ENCODE peak calls at places on chromosome 9, in nine cellular contexts. One of them, this sample, is unnamed.

GRCh38 chr9:117926031-117926655 is 221.9 kb downstream of the TLR4 start:
- DNase-seq in CD8-positive, alpha-beta memory T cell: no peak
- DNase-seq in tibial nerve: no peak
- DNase-seq in pancreas: no peak
- DNase-seq in mesenchymal stem cell: no peak
- DNase-seq in cardiac muscle cell: no peak
- DNase-seq in IMR-90: no peak
- DNase-seq in upper lobe of right lung: no peak
- DNase-seq in RWPE1: no peak
- DNase-seq in this sample: no peak

GRCh38 chr9:13863112-13863511 is 450.8 kb downstream of the NFIB start:
- DNase-seq in CD8-positive, alpha-beta memory T cell: no peak
- DNase-seq in tibial nerve: peak; percentile 46
- DNase-seq in pancreas: peak; percentile 18
- DNase-seq in mesenchymal stem cell: no peak
- DNase-seq in cardiac muscle cell: peak; percentile 82
- DNase-seq in IMR-90: peak; percentile 7
- DNase-seq in upper lobe of right lung: no peak
- DNase-seq in RWPE1: no peak
- DNase-seq in this sample: peak; percentile 90

GRCh38 chr9:89606567-89607311 is 1.9 kb downstream of the GADD45G start:
- DNase-seq in CD8-positive, alpha-beta memory T cell: no peak
- DNase-seq in tibial nerve: no peak
- DNase-seq in pancreas: peak; percentile 79
- DNase-seq in mesenchymal stem cell: peak; percentile 50
- DNase-seq in cardiac muscle cell: peak; percentile 43
- DNase-seq in IMR-90: peak; percentile 28
- DNase-seq in upper lobe of right lung: peak; percentile 74
- DNase-seq in RWPE1: peak; percentile 69
- DNase-seq in this sample: no peak

GRCh38 chr9:118896356-118897000 is 472.8 kb downstream of the BRINP1 start:
- DNase-seq in CD8-positive, alpha-beta memory T cell: no peak
- DNase-seq in tibial nerve: no peak
- DNase-seq in pancreas: no peak
- DNase-seq in mesenchymal stem cell: no peak
- DNase-seq in cardiac muscle cell: no peak
- DNase-seq in IMR-90: no peak
- DNase-seq in upper lobe of right lung: no peak
- DNase-seq in RWPE1: no peak
- DNase-seq in this sample: no peak

GRCh38 chr9:38108326-38108725 is 39.3 kb upstream of the SHB start:
- DNase-seq in CD8-positive, alpha-beta memory T cell: no peak
- DNase-seq in tibial nerve: no peak
- DNase-seq in pancreas: no peak
- DNase-seq in mesenchymal stem cell: no peak
- DNase-seq in cardiac muscle cell: no peak
- DNase-seq in IMR-90: no peak
- DNase-seq in upper lobe of right lung: no peak
- DNase-seq in RWPE1: no peak
- DNase-seq in this sample: no peak

GRCh38 chr9:116160676-116161571 is 7.3 kb downstream of the PAPPA start:
- DNase-seq in CD8-positive, alpha-beta memory T cell: no peak
- DNase-seq in tibial nerve: no peak
- DNase-seq in pancreas: no peak
- DNase-seq in mesenchymal stem cell: peak; percentile 71
- DNase-seq in cardiac muscle cell: peak; percentile 53
- DNase-seq in IMR-90: no peak
- DNase-seq in upper lobe of right lung: no peak
- DNase-seq in RWPE1: no peak
- DNase-seq in this sample: no peak

GRCh38 chr9:135474915-135475314 is 4.7 kb upstream of the PPP1R26 start:
- DNase-seq in CD8-positive, alpha-beta memory T cell: no peak
- DNase-seq in tibial nerve: no peak
- DNase-seq in pancreas: no peak
- DNase-seq in mesenchymal stem cell: peak; percentile 22
- DNase-seq in cardiac muscle cell: peak; percentile 21
- DNase-seq in IMR-90: no peak
- DNase-seq in upper lobe of right lung: peak; percentile 80
- DNase-seq in RWPE1: peak; percentile 38
- DNase-seq in this sample: no peak

GRCh38 chr9:23683021-23683431 is 143.0 kb downstream of the ELAVL2 start:
- DNase-seq in CD8-positive, alpha-beta memory T cell: no peak
- DNase-seq in tibial nerve: no peak
- DNase-seq in pancreas: no peak
- DNase-seq in mesenchymal stem cell: peak; percentile 67
- DNase-seq in cardiac muscle cell: no peak
- DNase-seq in IMR-90: no peak
- DNase-seq in upper lobe of right lung: no peak
- DNase-seq in RWPE1: peak; percentile 52
- DNase-seq in this sample: no peak

DNA sequence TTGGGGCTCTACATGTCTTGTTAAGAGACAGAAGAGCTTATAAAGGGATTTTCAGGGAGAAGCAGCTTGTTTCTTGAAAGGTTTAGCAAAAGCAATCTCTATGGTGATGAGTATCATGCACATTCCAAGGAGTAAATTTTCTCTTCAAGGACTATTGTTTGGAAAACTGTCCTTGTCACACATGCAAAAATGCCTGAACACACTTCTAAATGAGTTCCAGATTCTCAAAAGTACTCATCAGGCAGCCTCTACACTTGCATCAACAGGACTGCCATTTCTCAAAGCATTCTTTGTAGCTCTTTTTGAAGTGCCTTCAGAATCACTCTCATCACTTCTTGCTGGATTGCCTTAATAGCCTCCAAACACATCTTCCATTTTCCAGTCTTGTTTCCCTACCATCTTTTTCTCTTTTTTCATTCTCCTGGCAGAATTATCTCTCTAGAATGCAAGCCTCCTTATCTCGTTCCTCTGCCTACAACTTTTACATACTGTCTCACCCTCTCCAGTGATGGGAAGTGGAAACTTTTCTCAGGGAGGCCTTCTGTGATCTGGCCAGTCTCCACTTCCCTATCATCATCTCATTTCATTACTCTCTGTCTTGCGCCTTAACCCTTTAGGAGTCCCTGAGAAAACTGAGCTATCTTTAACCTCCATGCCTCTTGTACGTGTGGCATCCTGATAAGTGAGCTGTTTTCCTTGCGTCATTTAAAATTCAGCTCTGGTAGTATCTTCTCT is 631.5 kb upstream of the TLE4 start:
- DNase-seq in CD8-positive, alpha-beta memory T cell: no peak
- DNase-seq in tibial nerve: no peak
- DNase-seq in pancreas: no peak
- DNase-seq in mesenchymal stem cell: no peak
- DNase-seq in cardiac muscle cell: peak; percentile 22
- DNase-seq in IMR-90: no peak
- DNase-seq in upper lobe of right lung: no peak
- DNase-seq in RWPE1: no peak
- DNase-seq in this sample: no peak
- H3K27ac ChIP-seq in CD8-positive, alpha-beta memory T cell: no peak overlapping the region
- H3K27ac ChIP-seq in tibial nerve: no peak overlapping the region
- H3K27ac ChIP-seq in pancreas: no peak overlapping the region
- H3K27ac ChIP-seq in mesenchymal stem cell: no peak overlapping the region
- H3K27ac ChIP-seq in cardiac muscle cell: no peak overlapping the region
- H3K27ac ChIP-seq in IMR-90: no peak overlapping the region
- H3K27ac ChIP-seq in upper lobe of right lung: no peak overlapping the region
- H3K27ac ChIP-seq in RWPE1: no peak overlapping the region
- H3K27ac ChIP-seq in this sample: no peak overlapping the region

GRCh38 chr9:33375238-33375840 is 27.0 kb downstream of the AQP7 start:
- DNase-seq in CD8-positive, alpha-beta memory T cell: no peak
- DNase-seq in tibial nerve: no peak
- DNase-seq in pancreas: no peak
- DNase-seq in mesenchymal stem cell: no peak
- DNase-seq in cardiac muscle cell: no peak
- DNase-seq in IMR-90: peak; percentile 19
- DNase-seq in upper lobe of right lung: peak; percentile 56
- DNase-seq in RWPE1: no peak
- DNase-seq in this sample: no peak

GRCh38 chr9:33374190-33374589 is 28.2 kb downstream of the AQP7 start:
- DNase-seq in CD8-positive, alpha-beta memory T cell: no peak
- DNase-seq in tibial nerve: no peak
- DNase-seq in pancreas: no peak
- DNase-seq in mesenchymal stem cell: no peak
- DNase-seq in cardiac muscle cell: no peak
- DNase-seq in IMR-90: no peak
- DNase-seq in upper lobe of right lung: peak; percentile 30
- DNase-seq in RWPE1: no peak
- DNase-seq in this sample: peak; percentile 42

GRCh38 chr9:33375841-33376321 is 26.5 kb downstream of the AQP7 start:
- DNase-seq in CD8-positive, alpha-beta memory T cell: no peak
- DNase-seq in tibial nerve: no peak
- DNase-seq in pancreas: no peak
- DNase-seq in mesenchymal stem cell: no peak
- DNase-seq in cardiac muscle cell: peak; percentile 78
- DNase-seq in IMR-90: no peak
- DNase-seq in upper lobe of right lung: peak; percentile 33
- DNase-seq in RWPE1: no peak
- DNase-seq in this sample: no peak

GRCh38 chr9:33372900-33373299 is 29.5 kb downstream of the AQP7 start:
- DNase-seq in CD8-positive, alpha-beta memory T cell: no peak
- DNase-seq in tibial nerve: no peak
- DNase-seq in pancreas: no peak
- DNase-seq in mesenchymal stem cell: no peak
- DNase-seq in cardiac muscle cell: no peak
- DNase-seq in IMR-90: no peak
- DNase-seq in upper lobe of right lung: peak; percentile 62
- DNase-seq in RWPE1: no peak
- DNase-seq in this sample: no peak

DNA sequence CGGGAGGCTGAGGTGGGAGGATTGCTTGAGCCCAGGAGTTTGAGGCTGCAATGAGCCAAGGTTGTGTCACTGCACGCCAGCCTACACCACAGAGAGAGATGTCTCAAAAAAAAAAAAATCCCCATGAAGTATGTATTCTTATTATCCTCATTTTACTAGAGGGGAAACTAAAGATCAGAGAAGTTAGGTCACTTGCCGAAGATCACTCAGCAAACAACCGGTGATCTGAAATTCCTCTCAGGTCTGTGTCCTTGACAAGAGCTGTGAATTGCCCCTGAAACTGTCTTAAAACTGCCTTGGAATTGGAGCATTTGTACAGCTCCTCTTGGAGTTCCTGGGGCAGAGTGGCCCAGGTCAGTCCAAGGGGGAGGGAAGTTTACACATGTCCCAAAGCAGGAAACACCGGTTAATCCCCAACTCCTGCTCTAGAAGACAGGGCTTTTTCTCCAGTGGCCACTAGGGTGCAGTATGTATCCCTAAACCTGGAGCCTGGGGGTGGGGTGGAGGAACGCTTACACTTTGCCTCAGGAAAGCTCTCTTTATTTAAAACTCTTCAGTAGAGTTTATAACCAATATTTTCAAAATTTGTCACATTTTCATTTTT is 27.6 kb downstream of the AQP7 start:
- DNase-seq in CD8-positive, alpha-beta memory T cell: peak; percentile 34
- DNase-seq in tibial nerve: peak; percentile 87
- DNase-seq in pancreas: peak; percentile 73
- DNase-seq in mesenchymal stem cell: peak; percentile 82
- DNase-seq in cardiac muscle cell: peak; percentile 85
- DNase-seq in IMR-90: peak; percentile 74
- DNase-seq in upper lobe of right lung: peak; percentile 73
- DNase-seq in RWPE1: peak; percentile 86
- DNase-seq in this sample: peak; percentile 86
- H3K27ac ChIP-seq in CD8-positive, alpha-beta memory T cell: no peak overlapping the region
- H3K27ac ChIP-seq in tibial nerve: no peak overlapping the region
- H3K27ac ChIP-seq in pancreas: no peak overlapping the region
- H3K27ac ChIP-seq in mesenchymal stem cell: no peak overlapping the region
- H3K27ac ChIP-seq in cardiac muscle cell: peak overlapping the region; percentile 75
- H3K27ac ChIP-seq in IMR-90: no peak overlapping the region
- H3K27ac ChIP-seq in upper lobe of right lung: peak overlapping the region; percentile 8
- H3K27ac ChIP-seq in RWPE1: peak overlapping the region; percentile 50
- H3K27ac ChIP-seq in this sample: peak overlapping the region; percentile 69

GRCh38 chr9:130267930-130268329 is 2.4 kb downstream of the HMCN2 start:
- DNase-seq in CD8-positive, alpha-beta memory T cell: no peak
- DNase-seq in tibial nerve: no peak
- DNase-seq in pancreas: no peak
- DNase-seq in mesenchymal stem cell: no peak
- DNase-seq in cardiac muscle cell: no peak
- DNase-seq in IMR-90: no peak
- DNase-seq in upper lobe of right lung: no peak
- DNase-seq in RWPE1: no peak
- DNase-seq in this sample: peak; percentile 65

GRCh38 chr9:130265431-130266235 is at the start of gene HMCN2:
- DNase-seq in CD8-positive, alpha-beta memory T cell: no peak
- DNase-seq in tibial nerve: no peak
- DNase-seq in pancreas: no peak
- DNase-seq in mesenchymal stem cell: peak; percentile 14
- DNase-seq in cardiac muscle cell: peak; percentile 29
- DNase-seq in IMR-90: no peak
- DNase-seq in upper lobe of right lung: no peak
- DNase-seq in RWPE1: no peak
- DNase-seq in this sample: peak; percentile 86

GRCh38 chr9:130268521-130269131 is 3.1 kb downstream of the HMCN2 start:
- DNase-seq in CD8-positive, alpha-beta memory T cell: no peak
- DNase-seq in tibial nerve: no peak
- DNase-seq in pancreas: no peak
- DNase-seq in mesenchymal stem cell: no peak
- DNase-seq in cardiac muscle cell: no peak
- DNase-seq in IMR-90: no peak
- DNase-seq in upper lobe of right lung: no peak
- DNase-seq in RWPE1: no peak
- DNase-seq in this sample: peak; percentile 86

GRCh38 chr9:130264414-130265350 is 878 bp upstream of the HMCN2 start:
- DNase-seq in CD8-positive, alpha-beta memory T cell: no peak
- DNase-seq in tibial nerve: no peak
- DNase-seq in pancreas: no peak
- DNase-seq in mesenchymal stem cell: no peak
- DNase-seq in cardiac muscle cell: no peak
- DNase-seq in IMR-90: no peak
- DNase-seq in upper lobe of right lung: no peak
- DNase-seq in RWPE1: no peak
- DNase-seq in this sample: peak; percentile 60

GRCh38 chr9:130266236-130267098 is 907 bp downstream of the HMCN2 start:
- DNase-seq in CD8-positive, alpha-beta memory T cell: no peak
- DNase-seq in tibial nerve: no peak
- DNase-seq in pancreas: no peak
- DNase-seq in mesenchymal stem cell: no peak
- DNase-seq in cardiac muscle cell: no peak
- DNase-seq in IMR-90: no peak
- DNase-seq in upper lobe of right lung: no peak
- DNase-seq in RWPE1: no peak
- DNase-seq in this sample: peak; percentile 66
- H3K27ac ChIP-seq in CD8-positive, alpha-beta memory T cell: no peak overlapping the region
- H3K27ac ChIP-seq in tibial nerve: peak overlapping the region; percentile 45
- H3K27ac ChIP-seq in pancreas: no peak overlapping the region
- H3K27ac ChIP-seq in mesenchymal stem cell: no peak overlapping the region
- H3K27ac ChIP-seq in cardiac muscle cell: no peak overlapping the region
- H3K27ac ChIP-seq in IMR-90: no peak overlapping the region
- H3K27ac ChIP-seq in upper lobe of right lung: no peak overlapping the region
- H3K27ac ChIP-seq in RWPE1: no peak overlapping the region
- H3K27ac ChIP-seq in this sample: peak overlapping the region; percentile 92

DNA sequence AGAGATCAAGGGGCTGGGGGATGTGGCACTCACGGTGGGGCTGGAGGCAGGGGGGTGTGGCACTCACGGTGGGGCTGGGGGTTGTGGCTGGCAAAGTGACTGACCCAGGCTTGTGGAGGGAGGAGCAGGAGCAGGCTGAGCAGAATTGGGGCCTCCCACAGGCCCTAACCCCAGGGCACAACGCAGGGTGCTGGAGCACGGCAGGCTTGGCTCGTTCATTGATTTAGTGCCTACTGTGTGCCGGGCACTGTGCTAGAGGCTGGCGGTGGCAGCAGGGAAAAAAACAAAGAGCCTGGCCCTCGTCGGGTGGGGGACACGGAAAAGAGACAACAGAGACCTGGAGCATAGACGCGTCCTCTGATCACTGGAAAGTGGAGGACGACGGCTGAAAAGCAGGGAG is 80.9 kb downstream of the HMCN2 start:
- DNase-seq in CD8-positive, alpha-beta memory T cell: no peak
- DNase-seq in tibial nerve: no peak
- DNase-seq in pancreas: no peak
- DNase-seq in mesenchymal stem cell: no peak
- DNase-seq in cardiac muscle cell: no peak
- DNase-seq in IMR-90: no peak
- DNase-seq in upper lobe of right lung: no peak
- DNase-seq in RWPE1: no peak
- DNase-seq in this sample: no peak
- H3K27ac ChIP-seq in CD8-positive, alpha-beta memory T cell: no peak overlapping the region
- H3K27ac ChIP-seq in tibial nerve: no peak overlapping the region
- H3K27ac ChIP-seq in pancreas: no peak overlapping the region
- H3K27ac ChIP-seq in mesenchymal stem cell: no peak overlapping the region
- H3K27ac ChIP-seq in cardiac muscle cell: no peak overlapping the region
- H3K27ac ChIP-seq in IMR-90: no peak overlapping the region
- H3K27ac ChIP-seq in upper lobe of right lung: no peak overlapping the region
- H3K27ac ChIP-seq in RWPE1: no peak overlapping the region
- H3K27ac ChIP-seq in this sample: no peak overlapping the region